ENCODE peak calls at places on chromosome 1, in six cellular contexts. T, A, N, B, L and X are unnamed samples.

GRCh38 chr1:155946633-155947219 is 5.3 kb downstream of the RXFP4 start:
- DNase-seq in T (no peak), A (no peak), N (no peak), L (no peak), B (no peak), X (no peak)

GRCh38 chr1:168945870-168946269 is 160.6 kb upstream of the ATP1B1 start:
- DNase-seq in L (no peak), N (no peak), T (no peak), B (peak), A (no peak), X (peak)

GRCh38 chr1:222769181-222769580 is 32.2 kb downstream of the FAM177B start:
- DNase-seq in T (no peak), L (no peak), A (no peak), N (no peak), B (no peak), X (no peak)

GRCh38 chr1:152397474-152397873 is 16.6 kb downstream of the CRNN start:
- DNase-seq in T (no peak), A (no peak), L (no peak), N (no peak), B (no peak), X (no peak)

GRCh38 chr1:203351037-203351625 is at the start of gene FMOD:
- DNase-seq in L (no peak), B (peak), T (peak), A (no peak), N (no peak), X (peak)

GRCh38 chr1:154418062-154418897 is 13.1 kb downstream of the IL6R start:
- DNase-seq in N (no peak), T (no peak), A (peak), B (peak), L (peak), X (no peak)

GRCh38 chr1:202143768-202144509 is 598 bp downstream of the ARL8A start:
- DNase-seq in L (peak), B (peak), N (no peak), T (peak), A (no peak), X (peak)

GRCh38 chr1:193019442-193020026 is 39.6 kb downstream of the UCHL5 start:
- DNase-seq in N (peak), L (peak), B (no peak), T (peak), A (peak), X (no peak)

GRCh38 chr1:215071078-215071477 is 11.5 kb upstream of the KCNK2 start:
- DNase-seq in L (no peak), T (no peak), A (no peak), N (no peak), B (no peak), X (no peak)

DNA sequence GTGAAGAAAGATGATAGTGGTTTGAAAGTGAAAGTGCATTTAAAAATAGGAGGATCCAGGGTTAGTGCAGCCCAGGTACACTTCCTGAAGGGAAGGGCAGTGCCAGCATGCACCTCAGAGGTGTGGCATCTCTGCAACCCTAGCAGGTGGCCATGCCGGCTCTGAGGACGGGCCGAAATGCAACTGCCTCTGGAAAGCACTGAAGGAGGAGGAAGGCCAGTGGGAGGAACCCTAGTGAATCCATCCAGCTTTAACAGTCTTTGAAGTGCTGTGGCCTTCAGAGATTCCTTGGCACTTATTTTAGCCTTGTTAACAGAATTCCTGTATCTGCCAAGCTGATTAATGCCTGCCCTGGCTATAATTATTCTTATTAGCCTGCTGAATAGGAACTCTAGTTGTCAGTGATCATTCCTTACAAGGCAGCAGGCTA is 5.5 kb downstream of the PTGFRN start:
- DNase-seq in N (no peak), A (peak), T (peak), L (no peak), B (peak), X (peak)
- H3K4me3 ChIP-seq in N (no peak), A (no peak), T (peak), L (no peak), B (no peak), X (no peak)

GRCh38 chr1:175572932-175573871 is 170.2 kb downstream of the TNR start:
- DNase-seq in B (peak), T (no peak), N (no peak), A (no peak), L (peak), X (no peak)

GRCh38 chr1:175564723-175565122 is 178.7 kb downstream of the TNR start:
- DNase-seq in N (no peak), B (no peak), A (no peak), L (no peak), T (no peak), X (no peak)

GRCh38 chr1:175564119-175564518 is 179.3 kb downstream of the TNR start:
- DNase-seq in A (no peak), N (no peak), T (no peak), L (no peak), B (no peak), X (no peak)

GRCh38 chr1:175563556-175563955 is 179.8 kb downstream of the TNR start:
- DNase-seq in A (no peak), N (no peak), T (no peak), B (no peak), L (no peak), X (no peak)

DNA sequence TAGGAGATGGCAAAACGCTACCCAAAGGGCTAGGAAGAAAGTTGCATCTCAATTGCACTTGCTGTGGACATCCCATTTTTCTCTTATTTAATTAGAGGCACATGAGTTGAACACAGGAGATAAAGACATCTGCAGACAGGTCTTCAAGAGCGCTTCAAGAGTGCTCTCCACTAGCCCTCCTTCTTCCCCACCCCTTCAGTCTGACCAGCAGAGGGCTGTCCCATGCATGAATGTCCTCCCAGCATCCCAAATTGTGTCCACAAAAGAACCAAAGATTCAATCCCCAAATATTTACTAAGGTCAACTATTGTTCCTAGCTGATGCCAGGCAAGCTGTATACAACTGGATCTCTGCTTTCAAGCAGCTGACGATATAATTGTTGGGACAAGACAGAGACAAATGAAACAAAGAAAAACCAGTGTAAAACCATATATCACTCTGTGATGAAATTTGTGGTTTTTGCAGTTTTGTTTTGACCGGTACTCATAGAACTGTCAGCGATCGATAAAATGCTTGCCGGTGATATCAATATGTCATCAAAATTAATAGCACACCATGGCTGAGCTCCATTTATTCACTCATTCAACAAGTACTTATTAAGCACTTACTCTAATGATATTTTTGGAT is 174.2 kb downstream of the TNR start:
- DNase-seq in L (no peak), A (no peak), N (no peak), T (no peak), B (no peak), X (no peak)
- TF ChIP-seq CTCF in L (no peak), A (no peak), N (no peak), T (no peak), B (no peak), X (no peak)

GRCh38 chr1:26254404-26254803 is 20.4 kb downstream of the CEP85 start:
- DNase-seq in L (no peak), T (no peak), A (no peak), B (no peak), N (no peak), X (no peak)
- H3K4me3 ChIP-seq in L (no peak), T (no peak), A (no peak), B (no peak), N (no peak), X (peak)

DNA sequence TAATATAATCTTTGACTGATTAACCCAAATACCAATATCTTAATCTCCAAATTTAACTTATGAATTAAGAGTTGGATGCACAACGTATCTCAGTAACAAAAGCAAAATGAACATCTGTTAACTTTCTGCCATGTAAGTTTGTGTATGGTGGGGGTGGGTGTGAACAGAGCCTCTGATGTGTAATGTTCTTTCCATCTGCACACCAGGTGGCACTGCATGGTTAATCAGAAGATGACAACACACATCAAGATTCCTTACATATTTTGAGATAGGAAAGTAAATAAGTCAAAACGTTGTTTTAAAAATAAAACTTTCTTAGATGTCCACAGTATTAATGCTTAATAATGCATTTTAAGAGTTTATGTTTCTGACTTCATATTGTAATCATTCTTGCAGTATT is 251.9 kb downstream of the DPYD start:
- DNase-seq in T (peak), L (peak), B (no peak), N (peak), A (peak), X (no peak)
- TF ChIP-seq CTCF in T (peak), L (peak), B (no peak), N (no peak), A (no peak), X (no peak)

DNA sequence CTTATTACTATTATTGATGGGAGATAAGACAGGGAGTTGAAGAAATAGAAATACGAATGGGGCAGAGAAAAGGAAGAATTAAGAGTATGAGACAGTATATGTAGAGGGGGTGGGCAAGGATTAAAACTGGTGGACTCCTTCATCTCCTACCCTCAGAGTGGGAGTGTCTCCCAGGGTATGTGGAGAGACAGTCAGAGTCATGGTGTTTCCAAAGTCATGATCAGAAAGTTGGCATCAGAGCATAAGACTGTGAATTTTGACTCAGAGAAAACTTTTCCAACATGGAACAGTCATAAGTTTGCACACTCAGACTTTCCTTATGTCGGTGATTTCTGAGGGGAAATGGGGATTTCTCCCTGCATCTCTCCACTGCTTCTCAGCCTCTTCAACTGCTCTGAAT is 2.4 kb downstream of the CD84 start:
- DNase-seq in N (no peak), A (no peak), T (no peak), B (no peak), L (no peak), X (no peak)
- H3K4me3 ChIP-seq in N (no peak), A (no peak), T (no peak), B (no peak), L (no peak), X (no peak)

GRCh38 chr1:3483801-3484444 is 29.5 kb downstream of the ARHGEF16 start:
- DNase-seq in B (peak), A (no peak), L (peak), T (no peak), N (no peak), X (peak)

GRCh38 chr1:3481836-3482589 is 27.5 kb downstream of the ARHGEF16 start:
- DNase-seq in B (no peak), L (no peak), N (no peak), T (peak), A (peak), X (no peak)

GRCh38 chr1:3481046-3481445 is 26.6 kb downstream of the ARHGEF16 start:
- DNase-seq in L (no peak), N (no peak), B (no peak), A (no peak), T (no peak), X (no peak)

GRCh38 chr1:3483380-3483779 is 28.9 kb downstream of the ARHGEF16 start:
- DNase-seq in A (no peak), T (no peak), L (no peak), B (no peak), N (no peak), X (no peak)

DNA sequence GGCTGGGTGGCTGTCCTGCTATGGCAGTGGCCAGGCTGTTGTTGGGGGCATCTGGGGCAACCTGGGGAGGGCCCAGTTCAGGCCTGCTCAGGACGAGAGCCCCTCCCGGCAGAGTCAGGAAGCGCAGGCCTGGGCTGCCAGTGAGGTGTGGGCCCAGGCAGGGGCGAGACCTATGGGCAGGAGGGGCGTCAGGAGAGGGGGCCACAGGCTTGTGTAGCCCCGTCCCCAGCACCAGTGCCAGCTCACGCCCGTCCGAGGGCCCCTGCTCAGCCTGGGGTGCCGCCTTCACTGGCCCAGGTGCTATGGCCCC is 28.1 kb downstream of the ARHGEF16 start:
- DNase-seq in L (no peak), N (no peak), T (no peak), A (no peak), B (no peak), X (no peak)
- TF ChIP-seq CTCF in L (no peak), N (peak), T (peak), A (peak), B (no peak), X (peak)

DNA sequence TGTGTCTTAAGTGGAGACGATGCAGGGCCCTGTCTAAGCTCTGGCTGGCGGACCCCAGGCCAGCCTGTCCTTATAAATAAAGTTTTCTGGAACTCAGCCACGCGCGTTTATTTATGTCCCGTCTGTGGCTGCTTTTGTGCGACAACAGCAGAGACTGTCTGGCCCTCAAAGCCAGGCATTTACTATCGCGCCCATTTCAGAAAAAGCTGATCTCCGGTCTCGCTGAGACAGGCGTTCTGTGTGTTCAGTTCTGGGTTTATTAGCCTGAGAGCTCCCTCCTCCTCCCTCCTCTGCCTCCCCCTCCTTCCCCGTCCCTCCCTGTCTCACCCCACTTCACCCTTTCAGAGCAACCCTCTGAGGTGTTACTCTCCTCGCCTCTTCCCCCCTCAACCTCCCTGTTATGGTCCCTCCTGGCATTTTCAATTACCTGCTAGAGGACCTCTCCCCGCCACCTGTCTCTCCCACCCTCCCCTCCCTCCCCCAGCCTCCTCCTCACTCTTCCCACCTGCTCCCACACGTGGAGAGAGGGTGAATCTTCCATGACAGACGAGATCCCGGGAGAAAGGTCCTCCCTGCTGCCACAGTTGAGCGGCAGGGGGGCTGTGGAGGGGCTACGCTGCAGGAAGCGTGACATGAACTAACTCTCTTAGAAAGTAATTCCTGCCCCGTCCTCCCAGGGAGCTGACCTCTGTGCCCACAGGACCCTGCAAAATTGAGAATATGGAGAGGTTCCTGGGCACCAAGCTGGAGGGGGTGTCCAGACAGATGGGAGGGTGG is 59.9 kb downstream of the SPSB1 start:
- DNase-seq in B (no peak), A (no peak), T (no peak), L (no peak), N (no peak), X (no peak)
- H3K4me3 ChIP-seq in B (no peak), A (no peak), T (no peak), L (no peak), N (no peak), X (no peak)

DNA sequence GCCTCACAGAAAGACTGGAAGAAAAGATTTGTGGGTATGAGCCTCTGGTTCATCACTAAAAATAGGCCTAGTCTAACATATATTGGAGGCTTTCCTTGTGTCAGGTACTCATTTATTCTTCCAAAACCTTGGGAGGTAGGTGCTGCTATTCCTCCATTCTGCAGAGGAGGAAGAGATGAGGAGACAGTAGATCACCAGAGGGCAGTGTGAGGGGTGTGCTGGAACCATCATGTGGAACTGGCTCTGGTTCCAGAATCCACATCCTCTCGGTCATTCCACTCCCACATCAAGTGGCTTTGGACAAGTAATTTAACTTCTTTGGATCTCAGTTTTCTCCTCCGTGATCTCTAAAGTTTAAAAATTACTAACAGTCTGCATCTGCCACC is 7.4 kb upstream of the INKA2 start:
- DNase-seq in N (no peak), T (no peak), A (no peak), B (no peak), L (no peak), X (no peak)
- TF ChIP-seq CTCF in N (no peak), T (no peak), A (no peak), B (no peak), L (no peak), X (no peak)

GRCh38 chr1:70041317-70042045 is 163.9 kb downstream of the LRRC40 start:
- DNase-seq in A (no peak), B (no peak), T (no peak), L (no peak), N (no peak), X (no peak)

GRCh38 chr1:70042090-70042716 is 163.2 kb downstream of the LRRC40 start:
- DNase-seq in L (no peak), B (no peak), T (peak), N (no peak), A (no peak), X (no peak)

GRCh38 chr1:70039485-70039884 is 165.9 kb downstream of the LRRC40 start:
- DNase-seq in B (no peak), N (no peak), T (no peak), L (no peak), A (no peak), X (no peak)

GRCh38 chr1:70044832-70045231 is 160.5 kb downstream of the LRRC40 start:
- DNase-seq in B (no peak), L (no peak), A (peak), N (peak), T (peak), X (no peak)

GRCh38 chr1:70043806-70044205 is 161.6 kb downstream of the LRRC40 start:
- DNase-seq in L (no peak), B (no peak), T (peak), A (peak), N (peak), X (no peak)
- H3K4me3 ChIP-seq in L (no peak), B (no peak), T (no peak), A (no peak), N (no peak), X (no peak)